ENCODE peak calls at places on chromosome 12, in six cellular contexts. One of them, this sample, is unnamed.

GRCh38 chr12:32116897-32117296 is 10.2 kb downstream of the BICD1 start:
- DNase-seq in LHCN-M2: no peak
- DNase-seq in amniotic stem cell: no peak
- DNase-seq in astrocyte of the cerebellum: no peak
- DNase-seq in stimulated activated CD4-positive, alpha-beta T cell treated with anti-CD3 and anti-CD28 coated beads, Interleukin-1b, Interleukin-23, amount 100 ng/mL, for 1 hour: no peak
- DNase-seq in GM13977: no peak
- DNase-seq in this sample: no peak

GRCh38 chr12:49627752-49628360 is 4.5 kb downstream of the PRPF40B start:
- DNase-seq in LHCN-M2: peak
- DNase-seq in amniotic stem cell: no peak
- DNase-seq in stimulated activated CD4-positive, alpha-beta T cell treated with anti-CD3 and anti-CD28 coated beads, Interleukin-1b, Interleukin-23, amount 100 ng/mL, for 1 hour: no peak
- DNase-seq in astrocyte of the cerebellum: peak
- DNase-seq in GM13977: no peak
- DNase-seq in this sample: no peak

GRCh38 chr12:131362290-131363211 is 348.3 kb upstream of the SFSWAP start:
- DNase-seq in amniotic stem cell: no peak
- DNase-seq in GM13977: no peak
- DNase-seq in stimulated activated CD4-positive, alpha-beta T cell treated with anti-CD3 and anti-CD28 coated beads, Interleukin-1b, Interleukin-23, amount 100 ng/mL, for 1 hour: no peak
- DNase-seq in astrocyte of the cerebellum: no peak
- DNase-seq in LHCN-M2: no peak
- DNase-seq in this sample: no peak

GRCh38 chr12:52828156-52829090 is 5.7 kb downstream of the KRT79 start:
- DNase-seq in astrocyte of the cerebellum: no peak
- DNase-seq in GM13977: no peak
- DNase-seq in amniotic stem cell: no peak
- DNase-seq in stimulated activated CD4-positive, alpha-beta T cell treated with anti-CD3 and anti-CD28 coated beads, Interleukin-1b, Interleukin-23, amount 100 ng/mL, for 1 hour: no peak
- DNase-seq in LHCN-M2: no peak
- DNase-seq in this sample: no peak

GRCh38 chr12:27779837-27780611 is at the start of the genes KLHL42 and MANSC4:
- DNase-seq in LHCN-M2: peak
- DNase-seq in GM13977: peak
- DNase-seq in amniotic stem cell: peak
- DNase-seq in stimulated activated CD4-positive, alpha-beta T cell treated with anti-CD3 and anti-CD28 coated beads, Interleukin-1b, Interleukin-23, amount 100 ng/mL, for 1 hour: peak
- DNase-seq in astrocyte of the cerebellum: peak
- DNase-seq in this sample: peak

GRCh38 chr12:28622416-28622815 is 432.2 kb downstream of the CCDC91 start:
- DNase-seq in amniotic stem cell: peak
- DNase-seq in stimulated activated CD4-positive, alpha-beta T cell treated with anti-CD3 and anti-CD28 coated beads, Interleukin-1b, Interleukin-23, amount 100 ng/mL, for 1 hour: no peak
- DNase-seq in LHCN-M2: peak
- DNase-seq in astrocyte of the cerebellum: no peak
- DNase-seq in GM13977: no peak
- DNase-seq in this sample: no peak

GRCh38 chr12:6540181-6540877 is 6.0 kb downstream of the GAPDH start:
- DNase-seq in astrocyte of the cerebellum: peak
- DNase-seq in GM13977: peak
- DNase-seq in amniotic stem cell: peak
- DNase-seq in stimulated activated CD4-positive, alpha-beta T cell treated with anti-CD3 and anti-CD28 coated beads, Interleukin-1b, Interleukin-23, amount 100 ng/mL, for 1 hour: no peak
- DNase-seq in LHCN-M2: peak
- DNase-seq in this sample: peak

GRCh38 chr12:57835366-57836288 is 10.9 kb downstream of the CTDSP2 start:
- DNase-seq in astrocyte of the cerebellum: no peak
- DNase-seq in stimulated activated CD4-positive, alpha-beta T cell treated with anti-CD3 and anti-CD28 coated beads, Interleukin-1b, Interleukin-23, amount 100 ng/mL, for 1 hour: no peak
- DNase-seq in LHCN-M2: no peak
- DNase-seq in amniotic stem cell: no peak
- DNase-seq in GM13977: no peak
- DNase-seq in this sample: no peak

GRCh38 chr12:53950789-53951576 is 3.7 kb upstream of the HOXC12 start:
- DNase-seq in astrocyte of the cerebellum: no peak
- DNase-seq in GM13977: no peak
- DNase-seq in stimulated activated CD4-positive, alpha-beta T cell treated with anti-CD3 and anti-CD28 coated beads, Interleukin-1b, Interleukin-23, amount 100 ng/mL, for 1 hour: no peak
- DNase-seq in amniotic stem cell: no peak
- DNase-seq in LHCN-M2: no peak
- DNase-seq in this sample: no peak

GRCh38 chr12:116525418-116526001 is 33.7 kb upstream of the MAP1LC3B2 start:
- DNase-seq in amniotic stem cell: peak
- DNase-seq in GM13977: no peak
- DNase-seq in LHCN-M2: peak
- DNase-seq in stimulated activated CD4-positive, alpha-beta T cell treated with anti-CD3 and anti-CD28 coated beads, Interleukin-1b, Interleukin-23, amount 100 ng/mL, for 1 hour: no peak
- DNase-seq in astrocyte of the cerebellum: peak
- DNase-seq in this sample: no peak

GRCh38 chr12:3748620-3749019 is 4.3 kb downstream of the CRACR2A start:
- DNase-seq in LHCN-M2: no peak
- DNase-seq in amniotic stem cell: no peak
- DNase-seq in stimulated activated CD4-positive, alpha-beta T cell treated with anti-CD3 and anti-CD28 coated beads, Interleukin-1b, Interleukin-23, amount 100 ng/mL, for 1 hour: no peak
- DNase-seq in astrocyte of the cerebellum: no peak
- DNase-seq in GM13977: no peak
- DNase-seq in this sample: no peak

GRCh38 chr12:116474899-116475298 is 84.3 kb upstream of the MAP1LC3B2 start:
- DNase-seq in LHCN-M2: no peak
- DNase-seq in amniotic stem cell: no peak
- DNase-seq in GM13977: no peak
- DNase-seq in stimulated activated CD4-positive, alpha-beta T cell treated with anti-CD3 and anti-CD28 coated beads, Interleukin-1b, Interleukin-23, amount 100 ng/mL, for 1 hour: no peak
- DNase-seq in astrocyte of the cerebellum: no peak
- DNase-seq in this sample: no peak

GRCh38 chr12:43776498-43776897 is 17.7 kb downstream of the IRAK4 start:
- DNase-seq in GM13977: no peak
- DNase-seq in astrocyte of the cerebellum: no peak
- DNase-seq in amniotic stem cell: no peak
- DNase-seq in stimulated activated CD4-positive, alpha-beta T cell treated with anti-CD3 and anti-CD28 coated beads, Interleukin-1b, Interleukin-23, amount 100 ng/mL, for 1 hour: no peak
- DNase-seq in LHCN-M2: peak
- DNase-seq in this sample: peak

GRCh38 chr12:80761818-80762217 is 45.1 kb downstream of the MYF5 start:
- DNase-seq in LHCN-M2: no peak
- DNase-seq in astrocyte of the cerebellum: no peak
- DNase-seq in GM13977: no peak
- DNase-seq in amniotic stem cell: no peak
- DNase-seq in stimulated activated CD4-positive, alpha-beta T cell treated with anti-CD3 and anti-CD28 coated beads, Interleukin-1b, Interleukin-23, amount 100 ng/mL, for 1 hour: no peak
- DNase-seq in this sample: no peak

GRCh38 chr12:110543252-110543959 is 39.7 kb downstream of the PPTC7 start:
- DNase-seq in astrocyte of the cerebellum: peak
- DNase-seq in amniotic stem cell: no peak
- DNase-seq in stimulated activated CD4-positive, alpha-beta T cell treated with anti-CD3 and anti-CD28 coated beads, Interleukin-1b, Interleukin-23, amount 100 ng/mL, for 1 hour: no peak
- DNase-seq in GM13977: no peak
- DNase-seq in LHCN-M2: peak
- DNase-seq in this sample: no peak

GRCh38 chr12:71461787-71462328 is 22.3 kb downstream of the LGR5 start:
- DNase-seq in astrocyte of the cerebellum: no peak
- DNase-seq in amniotic stem cell: no peak
- DNase-seq in stimulated activated CD4-positive, alpha-beta T cell treated with anti-CD3 and anti-CD28 coated beads, Interleukin-1b, Interleukin-23, amount 100 ng/mL, for 1 hour: no peak
- DNase-seq in LHCN-M2: no peak
- DNase-seq in GM13977: no peak
- DNase-seq in this sample: no peak

GRCh38 chr12:119340604-119341003 is 6.1 kb downstream of the CCDC60 start:
- DNase-seq in stimulated activated CD4-positive, alpha-beta T cell treated with anti-CD3 and anti-CD28 coated beads, Interleukin-1b, Interleukin-23, amount 100 ng/mL, for 1 hour: no peak
- DNase-seq in amniotic stem cell: no peak
- DNase-seq in astrocyte of the cerebellum: no peak
- DNase-seq in LHCN-M2: no peak
- DNase-seq in GM13977: no peak
- DNase-seq in this sample: no peak

GRCh38 chr12:79547735-79548347 is 142.9 kb downstream of the PAWR start:
- DNase-seq in LHCN-M2: peak
- DNase-seq in amniotic stem cell: peak
- DNase-seq in GM13977: peak
- DNase-seq in stimulated activated CD4-positive, alpha-beta T cell treated with anti-CD3 and anti-CD28 coated beads, Interleukin-1b, Interleukin-23, amount 100 ng/mL, for 1 hour: no peak
- DNase-seq in astrocyte of the cerebellum: peak
- DNase-seq in this sample: no peak

GRCh38 chr12:52798003-52798670 is 2.2 kb upstream of the KRT3 start:
- DNase-seq in GM13977: no peak
- DNase-seq in amniotic stem cell: no peak
- DNase-seq in astrocyte of the cerebellum: peak
- DNase-seq in stimulated activated CD4-positive, alpha-beta T cell treated with anti-CD3 and anti-CD28 coated beads, Interleukin-1b, Interleukin-23, amount 100 ng/mL, for 1 hour: no peak
- DNase-seq in LHCN-M2: no peak
- DNase-seq in this sample: no peak

GRCh38 chr12:55933158-55933798 is 2.3 kb downstream of the DGKA start:
- DNase-seq in stimulated activated CD4-positive, alpha-beta T cell treated with anti-CD3 and anti-CD28 coated beads, Interleukin-1b, Interleukin-23, amount 100 ng/mL, for 1 hour: no peak
- DNase-seq in amniotic stem cell: no peak
- DNase-seq in GM13977: no peak
- DNase-seq in astrocyte of the cerebellum: no peak
- DNase-seq in LHCN-M2: peak
- DNase-seq in this sample: peak

GRCh38 chr12:55847603-55848329 is 5.0 kb upstream of the MMP19 start:
- DNase-seq in astrocyte of the cerebellum: peak
- DNase-seq in stimulated activated CD4-positive, alpha-beta T cell treated with anti-CD3 and anti-CD28 coated beads, Interleukin-1b, Interleukin-23, amount 100 ng/mL, for 1 hour: no peak
- DNase-seq in amniotic stem cell: peak
- DNase-seq in LHCN-M2: peak
- DNase-seq in GM13977: no peak
- DNase-seq in this sample: no peak